ENCODE peak calls at places on chromosome 21, in six cellular contexts. X is fibroblast of mammary gland, V is mucosa of descending colon, S is NB4, J is choroid plexus epithelial cell, I is fibroblast of villous mesenchyme. B is an unnamed sample.

GRCh38 chr21:31612889-31613785 is 46.4 kb upstream of the SOD1 start:
- DNase-seq in I (no peak), S (peak; percentile 72), V (no peak), X (peak; percentile 29), J (peak; percentile 39), B (no peak)

GRCh38 chr21:27424601-27425000 is 457.7 kb upstream of the ADAMTS5 start:
- DNase-seq in V (no peak), I (peak; percentile 49), J (peak; percentile 54), X (peak; percentile 18), S (no peak), B (no peak)

GRCh38 chr21:39217356-39218081 is 34.3 kb upstream of the PSMG1 start:
- DNase-seq in J (no peak), I (no peak), X (no peak), V (no peak), S (no peak), B (no peak)

GRCh38 chr21:40070871-40071270 is 203.6 kb downstream of the PCP4 start:
- DNase-seq in X (no peak), V (no peak), J (no peak), S (no peak), I (no peak), B (no peak)

GRCh38 chr21:17848228-17848627 is 29.1 kb upstream of the C21orf91 start:
- DNase-seq in S (no peak), X (peak; percentile 98), I (peak; percentile 82), J (peak; percentile 99), V (no peak), B (peak; percentile 63)

GRCh38 chr21:39885119-39885848 is 18.0 kb downstream of the PCP4 start:
- DNase-seq in I (no peak), S (peak; percentile 39), V (no peak), J (no peak), X (no peak), B (no peak)

GRCh38 chr21:31294691-31295090 is 49.4 kb downstream of the TIAM1 start:
- DNase-seq in S (no peak), X (no peak), I (no peak), J (no peak), V (no peak), B (no peak)

GRCh38 chr21:15788847-15789548 is 59.2 kb downstream of the USP25 start:
- DNase-seq in I (peak; percentile 71), X (peak; percentile 13), J (peak; percentile 91), S (no peak), V (no peak), B (no peak)

GRCh38 chr21:36169465-36170128 is 13.0 kb downstream of the DOP1B start:
- DNase-seq in V (peak; percentile 36), S (no peak), I (no peak), J (no peak), X (no peak), B (no peak)
- TF ChIP-seq CTCF in V (no peak), S (peak; percentile 22), I (peak; percentile 21), J (peak; percentile 16), X (peak; percentile 5), B (no peak)

DNA sequence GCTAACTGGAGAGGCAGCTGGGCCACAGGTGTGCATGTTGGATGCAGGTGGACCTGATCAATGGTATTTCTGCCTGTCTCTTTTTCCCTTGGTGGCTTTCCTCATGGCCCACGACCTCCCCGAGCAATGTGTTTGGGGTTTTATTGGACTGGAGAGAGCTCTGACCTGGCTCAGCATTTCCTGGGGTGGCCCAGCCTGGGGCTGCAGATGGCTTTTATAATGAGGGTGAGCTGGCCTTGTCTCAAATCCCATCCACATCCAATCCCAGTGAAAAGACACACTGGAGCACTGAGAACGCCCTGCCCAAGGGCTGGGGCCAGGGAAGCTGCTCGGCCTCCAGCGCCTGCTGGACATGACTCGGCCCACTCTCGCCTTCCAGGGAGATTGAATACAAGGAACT is 44.1 kb downstream of the SIM2 start:
- DNase-seq in V (no peak), X (no peak), S (no peak), I (no peak), J (no peak), B (no peak)
- H3K4me3 ChIP-seq in V (no peak overlapping the region), X (no peak overlapping the region), S (no peak overlapping the region), I (no peak overlapping the region), J (no peak overlapping the region), B (no peak overlapping the region)

DNA sequence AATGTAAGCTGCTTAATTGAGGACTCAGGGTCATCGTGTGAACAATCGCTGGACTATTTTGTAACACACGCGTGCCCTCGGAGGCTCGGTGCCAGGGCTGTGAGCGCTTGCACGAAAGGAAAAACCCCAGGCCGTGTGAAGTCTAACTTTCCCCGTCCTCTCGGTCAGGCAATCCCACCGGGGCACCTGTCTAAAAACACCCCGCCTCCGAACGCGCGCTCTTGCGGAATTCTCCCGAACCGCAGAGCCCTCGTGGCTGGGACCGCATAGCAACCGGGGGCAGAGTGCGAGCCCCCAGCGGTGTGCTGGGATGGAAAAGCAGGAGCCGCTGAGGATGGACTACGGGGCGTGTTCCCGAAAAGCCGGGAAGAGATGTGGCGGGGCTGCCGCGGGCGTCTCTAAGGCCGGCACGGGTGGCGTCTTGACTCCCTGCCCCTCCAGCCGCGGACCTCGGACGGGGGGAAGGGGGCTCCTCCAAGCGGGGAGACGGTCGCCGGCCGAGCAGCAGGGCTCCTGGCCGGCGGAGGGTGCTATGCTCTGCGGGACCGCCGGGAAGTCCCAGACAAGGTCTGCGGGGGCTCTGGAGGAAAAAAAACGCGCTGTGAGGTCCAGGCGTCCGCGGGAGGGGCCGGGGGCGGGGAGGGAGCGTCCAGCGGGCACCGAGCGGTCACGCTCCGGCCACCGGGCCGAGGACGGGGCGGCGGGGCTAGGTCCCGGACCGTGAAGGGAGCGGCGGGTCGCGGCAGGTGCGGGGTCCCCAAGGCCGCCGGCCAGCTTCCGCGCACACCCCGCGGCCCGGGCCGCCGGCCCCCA is 936 bp downstream of the ZBTB21 start:
- DNase-seq in V (peak; percentile 82), S (peak; percentile 66), X (peak; percentile 71), J (peak; percentile 41), I (peak; percentile 82), B (no peak)
- TF ChIP-seq CTCF in V (no peak), S (no peak), X (no peak), J (no peak), I (peak; percentile 30), B (peak; percentile 52)

DNA sequence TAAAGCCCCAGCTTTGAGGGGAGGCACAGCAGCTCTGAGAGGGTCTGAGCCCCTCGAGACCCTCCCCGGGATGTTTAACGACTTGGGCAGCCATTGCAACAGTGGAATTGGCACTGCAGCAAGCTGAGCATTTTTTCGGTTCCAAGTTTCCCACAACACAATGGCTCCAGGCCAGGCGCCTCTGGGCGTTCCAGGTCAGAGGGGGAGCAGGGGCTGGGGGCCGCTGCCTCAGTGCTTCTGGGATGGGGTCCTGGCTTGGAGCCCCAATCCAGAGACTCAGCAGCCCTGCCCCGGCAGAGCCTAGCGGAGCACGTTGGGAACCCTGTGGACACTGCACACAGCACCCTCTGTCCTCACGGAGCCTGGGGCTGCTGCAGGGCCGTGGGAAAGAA is 50.0 kb downstream of the COL18A1 start:
- DNase-seq in I (no peak), S (no peak), X (no peak), V (peak; percentile 47), J (peak; percentile 41), B (no peak)
- H3K4me3 ChIP-seq in I (no peak overlapping the region), S (no peak overlapping the region), X (no peak overlapping the region), V (no peak overlapping the region), J (no peak overlapping the region), B (no peak overlapping the region)

GRCh38 chr21:35411434-35411833 is 362.3 kb upstream of the RUNX1 start:
- DNase-seq in J (no peak), S (no peak), X (no peak), I (no peak), V (no peak), B (no peak)

GRCh38 chr21:35410123-35410522 is 361.0 kb upstream of the RUNX1 start:
- DNase-seq in S (no peak), V (no peak), I (no peak), X (no peak), J (no peak), B (no peak)

GRCh38 chr21:35414511-35415139 is 365.5 kb upstream of the RUNX1 start:
- DNase-seq in S (no peak), I (no peak), X (no peak), V (no peak), J (no peak), B (no peak)

GRCh38 chr21:35410656-35411055 is 361.6 kb upstream of the RUNX1 start:
- DNase-seq in V (no peak), I (no peak), X (no peak), S (no peak), J (no peak), B (no peak)

GRCh38 chr21:35412231-35412630 is 363.1 kb upstream of the RUNX1 start:
- DNase-seq in I (no peak), V (no peak), X (no peak), S (no peak), J (no peak), B (no peak)
- TF ChIP-seq CTCF in I (no peak), V (no peak), X (no peak), S (no peak), J (no peak), B (no peak)

DNA sequence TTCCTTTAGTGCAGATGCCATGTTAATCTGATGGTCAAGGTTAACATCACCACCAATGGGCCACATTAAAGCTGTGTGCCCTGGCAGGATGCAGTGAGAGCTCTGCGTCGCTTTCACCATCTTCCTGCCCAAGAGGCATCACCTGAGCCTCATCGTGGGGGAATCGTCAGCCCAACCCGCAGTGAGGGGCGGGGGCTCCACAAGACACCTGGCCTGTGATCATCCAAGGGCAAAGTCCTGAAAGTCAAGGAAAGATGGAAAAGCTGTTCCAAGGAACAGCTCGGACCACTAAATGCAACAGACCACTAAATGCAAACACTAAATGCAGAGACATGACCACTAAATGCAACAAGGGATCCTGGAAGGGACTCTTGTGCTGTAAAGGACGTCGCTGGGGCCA is 49.9 kb downstream of the WDR4 start:
- DNase-seq in V (no peak), J (no peak), S (no peak), X (no peak), I (no peak), B (no peak)
- H3K4me3 ChIP-seq in V (no peak overlapping the region), J (no peak overlapping the region), S (no peak overlapping the region), X (no peak overlapping the region), I (no peak overlapping the region), B (no peak overlapping the region)

GRCh38 chr21:34722684-34723300 is 54.0 kb downstream of the CLIC6 start:
- DNase-seq in X (no peak), I (no peak), V (no peak), S (no peak), J (no peak), B (no peak)
- TF ChIP-seq CTCF in X (peak; percentile 58), I (peak; percentile 51), V (peak; percentile 20), S (peak; percentile 82), J (peak; percentile 62), B (peak; percentile 24)